ENCODE peak calls at places on chromosomes 13 and 19, in six cellular contexts. A, Y, S, K, O and W are unnamed samples. For H3K36me3 and H3K4me1, the result is how much of the 10 kb centered on the place peaks cover.

GRCh38 chr19:53388168-53388567 is 6.8 kb upstream of the ZNF765 start:
- DNase-seq in A (no peak), Y (peak), S (no peak), K (no peak), O (peak), W (no peak)

GRCh38 chr13:23969672-23970071 is 72.4 kb upstream of the C1QTNF9B start:
- DNase-seq in A (no peak), Y (peak), S (no peak), K (no peak), O (peak), W (no peak)

GRCh38 chr19:13804830-13805683 is 9.8 kb downstream of the ZSWIM4 start:
- DNase-seq in A (no peak), Y (peak), S (no peak), K (no peak), O (no peak), W (no peak)

GRCh38 chr13:20431687-20432384 is 93.8 kb downstream of the CRYL1 start:
- DNase-seq in A (no peak), Y (no peak), S (no peak), K (no peak), O (no peak), W (no peak)

GRCh38 chr13:41639955-41640780 is 182.8 kb downstream of the RGCC start:
- DNase-seq in A (peak), Y (peak), S (no peak), K (no peak), O (no peak), W (no peak)

GRCh38 chr19:47369923-47370625 is 21.0 kb downstream of the DHX34 start:
- DNase-seq in A (no peak), Y (peak), S (no peak), K (no peak), O (peak), W (no peak)

GRCh38 chr19:46429999-46430398 is 1.3 kb upstream of the PNMA8C start:
- DNase-seq in A (no peak), Y (no peak), S (no peak), K (no peak), O (no peak), W (no peak)

GRCh38 chr13:96768524-96768923 is 225.8 kb downstream of the OXGR1 start:
- DNase-seq in A (no peak), Y (no peak), S (no peak), K (no peak), O (no peak), W (no peak)

GRCh38 chr19:39795001-39795400 is 16.3 kb downstream of the LEUTX start:
- DNase-seq in A (no peak), Y (no peak), S (no peak), K (no peak), O (no peak), W (no peak)

GRCh38 chr13:74129500-74130144 is 4.6 kb downstream of the KLF12 start:
- DNase-seq in A (peak), Y (no peak), S (no peak), K (no peak), O (no peak), W (peak)

GRCh38 chr13:33186851-33187250 is 98.7 kb downstream of the STARD13 start:
- DNase-seq in A (no peak), Y (peak), S (no peak), K (no peak), O (peak), W (no peak)

GRCh38 chr13:28059214-28059613 is 41.2 kb downstream of the FLT3 start:
- DNase-seq in A (no peak), Y (peak), S (peak), K (no peak), O (no peak), W (no peak)

GRCh38 chr13:48908381-48909087 is 67.2 kb upstream of the FNDC3A start:
- DNase-seq in A (no peak), Y (no peak), S (no peak), K (no peak), O (peak), W (no peak)

GRCh38 chr13:47287291-47287751 is 390.5 kb upstream of the HTR2A start:
- DNase-seq in A (no peak), Y (no peak), S (no peak), K (no peak), O (peak), W (no peak)

GRCh38 chr13:23808803-23809202 is 80.4 kb downstream of the MIPEP start:
- DNase-seq in A (no peak), Y (peak), S (no peak), K (no peak), O (no peak), W (no peak)

GRCh38 chr13:95156208-95156607 is 145.0 kb downstream of the ABCC4 start:
- DNase-seq in A (no peak), Y (no peak), S (no peak), K (no peak), O (no peak), W (no peak)

GRCh38 chr19:13849991-13850909 is 26.7 kb upstream of the NANOS3 start:
- DNase-seq in A (peak), Y (peak), S (peak), K (peak), O (no peak), W (peak)

GRCh38 chr13:109381546-109382180 is 404.7 kb downstream of the IRS2 start:
- DNase-seq in A (no peak), Y (peak), S (no peak), K (no peak), O (peak), W (no peak)

GRCh38 chr19:48133094-48133493 is 22.5 kb upstream of the PLA2G4C start:
- DNase-seq in A (no peak), Y (no peak), S (no peak), K (no peak), O (no peak), W (no peak)

GRCh38 chr13:99215466-99215865 is 14.8 kb downstream of the UBAC2 start:
- DNase-seq in A (no peak), Y (no peak), S (no peak), K (no peak), O (no peak), W (peak)

GRCh38 chr13:29453657-29454056 is 141.8 kb downstream of the SLC7A1 start:
- DNase-seq in A (no peak), Y (no peak), S (no peak), K (no peak), O (no peak), W (no peak)

GRCh38 chr13:77896536-77896935 is 22.1 kb downstream of the EDNRB start:
- DNase-seq in A (peak), Y (no peak), S (no peak), K (no peak), O (peak), W (no peak)

GRCh38 chr19:52343548-52343947 is 7.5 kb downstream of the ZNF610 start:
- DNase-seq in A (peak), Y (peak), S (peak), K (peak), O (peak), W (peak)

GRCh38 chr19:55189424-55189823 is 9.3 kb upstream of the SYT5 start:
- DNase-seq in A (peak), Y (peak), S (no peak), K (no peak), O (peak), W (no peak)

GRCh38 chr19:10238172-10238783 is 7.1 kb upstream of the S1PR2 start:
- DNase-seq in A (peak), Y (no peak), S (no peak), K (no peak), O (no peak), W (no peak)

GRCh38 chr13:73090116-73090811 is 31.5 kb downstream of the KLF5 start:
- DNase-seq in A (no peak), Y (peak), S (peak), K (no peak), O (peak), W (peak)

GRCh38 chr13:60009300-60010248 is 154.2 kb downstream of the DIAPH3 start:
- DNase-seq in A (no peak), Y (no peak), S (no peak), K (no peak), O (no peak), W (no peak)

GRCh38 chr19:51456541-51457290 is 1.5 kb downstream of the SIGLEC8 start:
- DNase-seq in A (no peak), Y (no peak), S (no peak), K (no peak), O (no peak), W (no peak)

GRCh38 chr13:79423801-79424642 is 18.0 kb upstream of the RBM26 start:
- DNase-seq in A (no peak), Y (peak), S (peak), K (no peak), O (peak), W (peak)

GRCh38 chr13:75803175-75803611 is 167.1 kb downstream of the LMO7 start:
- DNase-seq in A (no peak), Y (no peak), S (no peak), K (no peak), O (no peak), W (peak)

GRCh38 chr13:114065926-114066774 is 66.3 kb downstream of the RASA3 start:
- DNase-seq in A (no peak), Y (no peak), S (no peak), K (peak), O (no peak), W (no peak)

GRCh38 chr19:21335721-21336120 is 6.5 kb upstream of the ZNF708 start:
- DNase-seq in A (no peak), Y (no peak), S (no peak), K (no peak), O (no peak), W (no peak)

GRCh38 chr19:56189785-56190184 is 7.8 kb downstream of the ZSCAN5B start:
- DNase-seq in A (no peak), Y (no peak), S (peak), K (no peak), O (no peak), W (no peak)

GRCh38 chr13:44739120-44739519 is 163.0 kb upstream of the TSC22D1 start:
- DNase-seq in A (no peak), Y (peak), S (no peak), K (no peak), O (no peak), W (no peak)

GRCh38 chr13:23748591-23748990 is 140.6 kb downstream of the MIPEP start:
- DNase-seq in A (no peak), Y (peak), S (no peak), K (no peak), O (no peak), W (no peak)

GRCh38 chr13:83516781-83517180 is 365.5 kb downstream of the SLITRK1 start:
- DNase-seq in A (no peak), Y (no peak), S (no peak), K (no peak), O (no peak), W (no peak)

GRCh38 chr19:4700573-4700970 is 23.1 kb downstream of the DPP9 start:
- DNase-seq in A (no peak), Y (no peak), S (no peak), K (no peak), O (no peak), W (no peak)

GRCh38 chr19:4694211-4694987 is 24.3 kb upstream of the MYDGF start:
- DNase-seq in A (no peak), Y (no peak), S (peak), K (no peak), O (peak), W (no peak)

GRCh38 chr19:4699826-4700572 is 23.6 kb downstream of the DPP9 start:
- DNase-seq in A (no peak), Y (no peak), S (no peak), K (no peak), O (no peak), W (no peak)

GRCh38 chr19:4695224-4695731 is 25.1 kb upstream of the MYDGF start:
- DNase-seq in A (peak), Y (no peak), S (no peak), K (no peak), O (no peak), W (no peak)

GRCh38 chr19:4697304-4697703 is 26.3 kb downstream of the DPP9 start:
- DNase-seq in A (no peak), Y (no peak), S (no peak), K (no peak), O (no peak), W (no peak)
- H3K36me3 ChIP-seq in A (half or more), Y (half or more), S (half or more), K (under half), O (under half), W (half or more)

GRCh38 chr19:8393192-8393870 is 3.2 kb downstream of the RAB11B start:
- DNase-seq in A (no peak), Y (no peak), S (no peak), K (no peak), O (no peak), W (no peak)
- H3K4me1 ChIP-seq in A (half or more), Y (under half), S (under half), K (under half), O (under half), W (under half)

GRCh38 chr19:12194827-12195500 is 32.1 kb downstream of the ZNF136 start:
- DNase-seq in A (peak), Y (peak), S (no peak), K (peak), O (peak), W (peak)
- H3K27ac ChIP-seq in A (peak), Y (no peak), S (no peak), K (peak), O (no peak), W (no peak)

GRCh38 chr13:30652746-30653145 is 35.0 kb downstream of the USPL1 start:
- DNase-seq in A (no peak), Y (no peak), S (no peak), K (no peak), O (no peak), W (no peak)

GRCh38 chr13:30647824-30648521 is 30.3 kb downstream of the USPL1 start:
- DNase-seq in A (no peak), Y (no peak), S (no peak), K (no peak), O (no peak), W (no peak)

GRCh38 chr13:30645629-30646028 is 27.9 kb downstream of the USPL1 start:
- DNase-seq in A (no peak), Y (no peak), S (no peak), K (no peak), O (no peak), W (no peak)

GRCh38 chr13:30648522-30649012 is 30.8 kb downstream of the USPL1 start:
- DNase-seq in A (no peak), Y (no peak), S (no peak), K (no peak), O (no peak), W (no peak)

DNA sequence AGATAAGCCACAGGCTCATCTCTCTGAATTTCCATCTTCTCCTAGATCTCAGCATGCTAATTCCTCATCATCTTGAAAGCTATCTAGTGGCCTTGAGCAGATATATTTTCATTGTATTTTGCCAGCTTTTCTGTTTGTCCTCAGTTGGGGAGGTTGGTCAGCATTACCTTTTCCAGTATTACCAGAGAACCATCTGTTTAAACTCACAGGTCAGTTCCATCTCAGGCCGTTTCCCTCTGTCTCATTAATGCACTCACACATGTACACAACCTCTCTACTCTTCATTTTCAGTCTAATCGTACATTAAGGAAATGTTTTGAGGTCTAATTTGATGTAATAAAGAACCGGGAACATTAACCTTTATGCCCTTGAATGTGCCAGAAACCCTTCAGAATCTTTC is 29.7 kb downstream of the USPL1 start:
- DNase-seq in A (no peak), Y (no peak), S (no peak), K (no peak), O (no peak), W (no peak)
- H3K36me3 ChIP-seq in A (half or more), Y (under half), S (half or more), K (under half), O (under half), W (half or more)

DNA sequence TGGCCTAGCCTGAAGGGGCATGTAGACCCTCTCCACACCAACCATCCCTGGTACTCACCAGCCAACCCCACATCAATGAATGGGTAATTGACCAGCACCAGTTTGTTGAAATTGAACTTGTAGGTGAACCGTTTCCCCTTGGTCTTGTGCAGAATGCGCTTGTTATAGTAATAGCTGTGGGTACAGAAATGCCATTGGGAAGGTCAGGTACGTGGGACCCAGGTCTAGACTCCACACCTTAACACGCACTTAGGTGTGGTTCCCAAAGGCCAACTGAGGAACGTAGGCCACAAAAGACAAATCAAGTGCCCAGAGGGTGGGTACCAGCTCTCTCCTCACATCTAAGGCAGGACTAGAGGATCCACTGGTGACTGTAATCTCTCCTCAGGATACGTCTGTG is 5.2 kb downstream of the ERF start:
- DNase-seq in A (no peak), Y (no peak), S (no peak), K (no peak), O (no peak), W (no peak)
- H3K4me1 ChIP-seq in A (half or more), Y (under half), S (under half), K (under half), O (under half), W (under half)

GRCh38 chr13:101545521-101545920 is 93.0 kb downstream of the ITGBL1 start:
- DNase-seq in A (no peak), Y (no peak), S (no peak), K (no peak), O (no peak), W (no peak)
- H3K27ac ChIP-seq in A (no peak), Y (no peak), S (no peak), K (no peak), O (no peak), W (no peak)

GRCh38 chr19:16394681-16395375 is 70.2 kb downstream of the KLF2 start:
- DNase-seq in A (no peak), Y (peak), S (no peak), K (no peak), O (peak), W (no peak)

GRCh38 chr19:16400911-16401675 is 70.7 kb downstream of the EPS15L1 start:
- DNase-seq in A (no peak), Y (no peak), S (no peak), K (no peak), O (peak), W (no peak)

GRCh38 chr19:16398530-16399241 is 73.1 kb downstream of the EPS15L1 start:
- DNase-seq in A (no peak), Y (no peak), S (no peak), K (no peak), O (no peak), W (no peak)

GRCh38 chr19:16394111-16394510 is 69.5 kb downstream of the KLF2 start:
- DNase-seq in A (no peak), Y (no peak), S (no peak), K (no peak), O (no peak), W (no peak)

GRCh38 chr19:16397791-16398529 is 73.3 kb downstream of the KLF2 start:
- DNase-seq in A (no peak), Y (no peak), S (no peak), K (no peak), O (peak), W (no peak)
- H3K36me3 ChIP-seq in A (half or more), Y (under half), S (under half), K (under half), O (under half), W (under half)

GRCh38 chr13:111253334-111253872 is 67.0 kb upstream of the TEX29 start:
- DNase-seq in A (no peak), Y (no peak), S (no peak), K (no peak), O (no peak), W (no peak)
- H3K4me1 ChIP-seq in A (under half), Y (under half), S (under half), K (under half), O (under half), W (under half)

DNA sequence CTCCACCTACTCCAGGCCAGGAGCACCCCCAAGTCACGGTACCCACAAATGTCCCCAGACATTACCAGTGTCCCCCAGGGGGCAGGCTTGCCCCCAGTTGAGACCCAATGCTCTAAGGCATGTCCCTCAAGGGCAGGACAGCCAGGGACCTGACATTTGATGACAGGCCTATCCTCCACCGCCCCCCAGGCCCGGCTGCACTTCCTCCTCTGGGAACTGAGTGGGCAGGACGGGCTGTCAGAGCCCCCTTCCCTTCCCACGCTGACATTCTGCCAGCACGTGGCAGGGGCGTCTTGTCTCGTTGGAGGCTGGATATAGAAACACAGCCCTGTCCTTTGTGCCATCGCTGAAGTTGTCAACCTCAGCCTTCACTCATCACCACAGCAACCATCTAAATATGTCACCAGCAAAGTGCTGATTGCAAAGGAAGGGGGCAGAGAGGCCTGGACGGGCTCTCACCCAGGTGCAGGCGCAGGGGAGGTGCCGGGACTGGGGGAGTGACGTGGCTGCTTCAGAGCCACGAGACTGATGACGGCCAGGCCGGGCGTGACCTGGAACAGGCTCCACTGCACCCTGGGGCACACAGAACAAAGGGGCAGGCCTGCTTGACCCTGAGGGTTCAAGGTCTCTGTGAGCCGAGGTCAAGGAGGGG is 38.4 kb downstream of the GNG7 start:
- DNase-seq in A (peak), Y (no peak), S (peak), K (no peak), O (no peak), W (no peak)
- H3K27ac ChIP-seq in A (peak), Y (no peak), S (no peak), K (no peak), O (no peak), W (no peak)

DNA sequence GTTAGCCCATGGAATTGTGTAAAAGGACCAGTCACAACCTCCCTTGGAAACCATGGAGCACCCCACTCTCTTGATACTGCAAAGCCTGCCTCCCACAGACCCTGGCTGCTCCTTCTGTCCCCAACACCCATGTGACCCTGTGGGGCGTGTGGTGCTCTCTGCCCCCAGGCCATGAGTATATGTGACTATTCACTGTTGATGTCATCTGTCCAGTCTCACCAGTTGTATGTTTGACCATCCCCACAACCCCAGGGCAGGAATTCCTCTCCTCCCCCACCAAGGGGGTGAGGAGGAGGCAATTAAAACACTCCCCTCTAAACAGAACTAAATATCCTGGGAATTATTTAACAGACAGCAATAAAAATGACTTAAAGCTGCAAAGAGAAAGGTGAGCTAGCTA is 35.2 kb downstream of the KCTD15 start:
- DNase-seq in A (no peak), Y (no peak), S (no peak), K (no peak), O (no peak), W (no peak)
- H3K36me3 ChIP-seq in A (under half), Y (under half), S (under half), K (under half), O (under half), W (under half)